ENCODE peak calls at places on chromosomes 16 and 17, in seven cellular contexts. One of them, this sample, is unnamed.

GRCh38 chr17:30476726-30477082 is 504 bp upstream of the GOSR1 start:
- DNase-seq in neural progenitor cell: peak; percentile 31
- DNase-seq in left ventricle myocardium inferior: no peak
- DNase-seq in thoracic aorta: no peak
- DNase-seq in left lung: no peak
- DNase-seq in tibial artery: no peak
- DNase-seq in Peyer's patch: no peak
- DNase-seq in this sample: no peak

GRCh38 chr17:39139137-39139516 is 12.3 kb downstream of the PLXDC1 start:
- DNase-seq in left ventricle myocardium inferior: no peak
- DNase-seq in tibial artery: no peak
- DNase-seq in left lung: no peak
- DNase-seq in neural progenitor cell: no peak
- DNase-seq in thoracic aorta: no peak
- DNase-seq in Peyer's patch: no peak
- DNase-seq in this sample: no peak

GRCh38 chr17:41116292-41116691 is 1.9 kb downstream of the KRTAP4-11 start:
- DNase-seq in thoracic aorta: no peak
- DNase-seq in Peyer's patch: no peak
- DNase-seq in left ventricle myocardium inferior: no peak
- DNase-seq in tibial artery: no peak
- DNase-seq in neural progenitor cell: no peak
- DNase-seq in left lung: no peak
- DNase-seq in this sample: no peak

GRCh38 chr17:48459070-48459469 is 29.1 kb upstream of the SKAP1 start:
- DNase-seq in left ventricle myocardium inferior: no peak
- DNase-seq in thoracic aorta: no peak
- DNase-seq in neural progenitor cell: no peak
- DNase-seq in tibial artery: no peak
- DNase-seq in left lung: no peak
- DNase-seq in Peyer's patch: no peak
- DNase-seq in this sample: no peak

GRCh38 chr17:32929288-32929574 is 1.3 kb downstream of the TMEM98 start:
- DNase-seq in thoracic aorta: no peak
- DNase-seq in left lung: no peak
- DNase-seq in tibial artery: no peak
- DNase-seq in neural progenitor cell: peak; percentile 72
- DNase-seq in left ventricle myocardium inferior: no peak
- DNase-seq in Peyer's patch: no peak
- DNase-seq in this sample: no peak

GRCh38 chr17:75289122-75289831 is at the start of gene SLC25A19:
- DNase-seq in left ventricle myocardium inferior: peak; percentile 98
- DNase-seq in tibial artery: peak; percentile 99
- DNase-seq in Peyer's patch: peak; percentile 99
- DNase-seq in left lung: peak; percentile 98
- DNase-seq in neural progenitor cell: peak; percentile 99
- DNase-seq in thoracic aorta: peak; percentile 94
- DNase-seq in this sample: peak; percentile 98

GRCh38 chr17:72104164-72104862 is 16.5 kb upstream of the SOX9 start:
- DNase-seq in left ventricle myocardium inferior: peak; percentile 37
- DNase-seq in left lung: no peak
- DNase-seq in neural progenitor cell: no peak
- DNase-seq in Peyer's patch: no peak
- DNase-seq in thoracic aorta: no peak
- DNase-seq in tibial artery: no peak
- DNase-seq in this sample: peak; percentile 27

GRCh38 chr17:27660436-27660835 is 29.4 kb downstream of the LGALS9 start:
- DNase-seq in left lung: no peak
- DNase-seq in left ventricle myocardium inferior: no peak
- DNase-seq in neural progenitor cell: no peak
- DNase-seq in tibial artery: no peak
- DNase-seq in Peyer's patch: no peak
- DNase-seq in thoracic aorta: no peak
- DNase-seq in this sample: no peak

GRCh38 chr16:84807776-84808175 is 12.0 kb upstream of the CRISPLD2 start:
- DNase-seq in tibial artery: no peak
- DNase-seq in neural progenitor cell: no peak
- DNase-seq in left ventricle myocardium inferior: no peak
- DNase-seq in thoracic aorta: no peak
- DNase-seq in left lung: no peak
- DNase-seq in Peyer's patch: no peak
- DNase-seq in this sample: no peak

GRCh38 chr16:69890891-69891282 is 60.2 kb upstream of the CLEC18A start:
- DNase-seq in tibial artery: no peak
- DNase-seq in left ventricle myocardium inferior: no peak
- DNase-seq in thoracic aorta: no peak
- DNase-seq in neural progenitor cell: no peak
- DNase-seq in left lung: no peak
- DNase-seq in Peyer's patch: no peak
- DNase-seq in this sample: no peak

GRCh38 chr17:33680479-33680878 is 387.4 kb upstream of the ASIC2 start:
- DNase-seq in tibial artery: no peak
- DNase-seq in left ventricle myocardium inferior: no peak
- DNase-seq in Peyer's patch: no peak
- DNase-seq in neural progenitor cell: no peak
- DNase-seq in left lung: no peak
- DNase-seq in thoracic aorta: no peak
- DNase-seq in this sample: peak; percentile 5

GRCh38 chr17:17167356-17167755 is 38.8 kb downstream of the PLD6 start:
- DNase-seq in Peyer's patch: no peak
- DNase-seq in neural progenitor cell: no peak
- DNase-seq in tibial artery: no peak
- DNase-seq in thoracic aorta: no peak
- DNase-seq in left lung: peak; percentile 43
- DNase-seq in left ventricle myocardium inferior: no peak
- DNase-seq in this sample: no peak

GRCh38 chr16:1981398-1981836 is at the start of gene NOXO1:
- DNase-seq in left lung: no peak
- DNase-seq in Peyer's patch: no peak
- DNase-seq in tibial artery: no peak
- DNase-seq in thoracic aorta: no peak
- DNase-seq in left ventricle myocardium inferior: no peak
- DNase-seq in neural progenitor cell: no peak
- DNase-seq in this sample: no peak

GRCh38 chr17:47810901-47811635 is 10.5 kb downstream of the OSBPL7 start:
- DNase-seq in tibial artery: peak; percentile 25
- DNase-seq in Peyer's patch: peak; percentile 45
- DNase-seq in left lung: no peak
- DNase-seq in neural progenitor cell: no peak
- DNase-seq in thoracic aorta: no peak
- DNase-seq in left ventricle myocardium inferior: no peak
- DNase-seq in this sample: no peak

GRCh38 chr16:82675300-82675699 is 48.5 kb downstream of the CDH13 start:
- DNase-seq in thoracic aorta: no peak
- DNase-seq in left lung: no peak
- DNase-seq in tibial artery: no peak
- DNase-seq in Peyer's patch: no peak
- DNase-seq in neural progenitor cell: no peak
- DNase-seq in left ventricle myocardium inferior: no peak
- DNase-seq in this sample: no peak

GRCh38 chr16:80466024-80466986 is 74.5 kb upstream of the DYNLRB2 start:
- DNase-seq in left ventricle myocardium inferior: peak; percentile 38
- DNase-seq in thoracic aorta: no peak
- DNase-seq in left lung: peak; percentile 81
- DNase-seq in tibial artery: peak; percentile 61
- DNase-seq in Peyer's patch: peak; percentile 86
- DNase-seq in neural progenitor cell: peak; percentile 93
- DNase-seq in this sample: peak; percentile 41

GRCh38 chr17:2871720-2872119 is 75.5 kb downstream of the RAP1GAP2 start:
- DNase-seq in tibial artery: no peak
- DNase-seq in Peyer's patch: no peak
- DNase-seq in thoracic aorta: no peak
- DNase-seq in left lung: no peak
- DNase-seq in left ventricle myocardium inferior: no peak
- DNase-seq in neural progenitor cell: no peak
- DNase-seq in this sample: no peak

GRCh38 chr17:32634167-32634566 is 147.4 kb downstream of the CDK5R1 start:
- DNase-seq in thoracic aorta: no peak
- DNase-seq in left lung: no peak
- DNase-seq in Peyer's patch: no peak
- DNase-seq in neural progenitor cell: no peak
- DNase-seq in left ventricle myocardium inferior: no peak
- DNase-seq in tibial artery: no peak
- DNase-seq in this sample: no peak

GRCh38 chr16:88971371-88972097 is 5.5 kb downstream of the CBFA2T3 start:
- DNase-seq in left lung: peak; percentile 87
- DNase-seq in left ventricle myocardium inferior: peak; percentile 32
- DNase-seq in Peyer's patch: peak; percentile 80
- DNase-seq in neural progenitor cell: no peak
- DNase-seq in thoracic aorta: no peak
- DNase-seq in tibial artery: no peak
- DNase-seq in this sample: peak; percentile 35

GRCh38 chr17:62098623-62099231 is 33.6 kb upstream of the MED13 start:
- DNase-seq in neural progenitor cell: no peak
- DNase-seq in left lung: no peak
- DNase-seq in thoracic aorta: no peak
- DNase-seq in left ventricle myocardium inferior: no peak
- DNase-seq in tibial artery: no peak
- DNase-seq in Peyer's patch: peak; percentile 61
- DNase-seq in this sample: no peak

GRCh38 chr17:1834378-1835149 is 4.8 kb downstream of the RPA1 start:
- DNase-seq in left lung: no peak
- DNase-seq in Peyer's patch: no peak
- DNase-seq in neural progenitor cell: no peak
- DNase-seq in left ventricle myocardium inferior: no peak
- DNase-seq in tibial artery: no peak
- DNase-seq in thoracic aorta: no peak
- DNase-seq in this sample: no peak

GRCh38 chr16:84633622-84634021 is 14.7 kb upstream of the KLHL36 start:
- DNase-seq in Peyer's patch: peak; percentile 64
- DNase-seq in left ventricle myocardium inferior: peak; percentile 88
- DNase-seq in tibial artery: peak; percentile 97
- DNase-seq in neural progenitor cell: no peak
- DNase-seq in thoracic aorta: no peak
- DNase-seq in left lung: no peak
- DNase-seq in this sample: peak; percentile 88

GRCh38 chr16:27237229-27238015 is 31.1 kb downstream of the NSMCE1 start:
- DNase-seq in neural progenitor cell: peak; percentile 18
- DNase-seq in left ventricle myocardium inferior: no peak
- DNase-seq in thoracic aorta: no peak
- DNase-seq in left lung: no peak
- DNase-seq in tibial artery: peak; percentile 62
- DNase-seq in Peyer's patch: peak; percentile 79
- DNase-seq in this sample: no peak

GRCh38 chr16:72787519-72788268 is 260.2 kb downstream of the ZFHX3 start:
- DNase-seq in tibial artery: peak; percentile 92
- DNase-seq in left lung: peak; percentile 92
- DNase-seq in Peyer's patch: peak; percentile 84
- DNase-seq in thoracic aorta: peak; percentile 40
- DNase-seq in left ventricle myocardium inferior: peak; percentile 49
- DNase-seq in neural progenitor cell: peak; percentile 75
- DNase-seq in this sample: peak; percentile 35
- TF ChIP-seq CTCF in tibial artery: no peak
- TF ChIP-seq CTCF in left lung: no peak
- TF ChIP-seq CTCF in Peyer's patch: no peak
- TF ChIP-seq CTCF in thoracic aorta: no peak
- TF ChIP-seq CTCF in left ventricle myocardium inferior: no peak
- TF ChIP-seq CTCF in neural progenitor cell: no peak
- TF ChIP-seq CTCF in this sample: no peak

DNA sequence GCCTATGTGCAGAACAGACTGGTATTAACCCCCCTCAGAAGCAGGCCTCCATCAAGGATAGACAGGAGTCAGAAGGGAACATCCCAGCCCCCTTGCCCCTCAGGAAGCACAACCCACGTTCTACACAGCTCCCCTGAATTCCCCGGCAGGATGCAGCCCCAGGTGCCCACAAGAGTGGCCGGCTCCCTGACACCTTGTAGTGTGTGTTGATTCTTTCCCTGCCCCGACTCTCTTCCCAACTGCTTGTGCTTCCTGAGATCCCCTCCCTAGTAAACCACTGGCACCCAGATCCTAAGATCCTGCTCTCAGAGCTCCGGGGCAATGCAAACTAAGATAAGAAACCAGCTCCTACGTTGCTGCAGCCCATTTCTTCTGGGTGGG is 34.8 kb upstream of the LITAF start:
- DNase-seq in tibial artery: no peak
- DNase-seq in left ventricle myocardium inferior: no peak
- DNase-seq in thoracic aorta: no peak
- DNase-seq in Peyer's patch: no peak
- DNase-seq in neural progenitor cell: no peak
- DNase-seq in left lung: no peak
- DNase-seq in this sample: no peak
- H3K4me1 ChIP-seq in tibial artery: peaks cover 13% of the 10 kb centered on the region
- H3K4me1 ChIP-seq in left ventricle myocardium inferior: peaks cover 3% of the 10 kb centered on the region
- H3K4me1 ChIP-seq in thoracic aorta: peaks cover 12% of the 10 kb centered on the region
- H3K4me1 ChIP-seq in Peyer's patch: no peaks in the 10 kb centered on the region
- H3K4me1 ChIP-seq in neural progenitor cell: no peaks in the 10 kb centered on the region
- H3K4me1 ChIP-seq in left lung: peaks cover 10% of the 10 kb centered on the region
- H3K4me1 ChIP-seq in this sample: peaks cover 75% of the 10 kb centered on the region

DNA sequence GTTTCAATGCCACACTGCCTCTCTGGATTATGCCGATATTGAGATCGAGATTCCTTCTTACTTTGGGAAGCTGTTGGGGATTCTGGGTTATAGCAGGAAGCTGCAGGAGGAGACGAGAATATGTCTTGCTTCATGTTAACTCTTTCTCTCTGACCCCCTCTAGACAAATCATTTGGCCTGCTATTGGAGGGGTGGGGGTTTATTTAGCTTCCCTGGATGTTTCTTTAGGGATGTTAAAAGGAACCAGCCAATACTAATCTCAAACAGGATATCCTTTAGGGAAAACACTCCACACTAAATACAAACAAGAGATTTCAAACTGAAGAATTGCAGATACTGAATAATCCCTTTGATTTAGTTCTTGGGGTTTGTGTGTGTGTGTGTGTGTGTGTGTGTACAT is 102.6 kb downstream of the TMEM100 start:
- DNase-seq in thoracic aorta: no peak
- DNase-seq in left ventricle myocardium inferior: no peak
- DNase-seq in neural progenitor cell: no peak
- DNase-seq in tibial artery: no peak
- DNase-seq in Peyer's patch: no peak
- DNase-seq in left lung: no peak
- DNase-seq in this sample: no peak
- TF ChIP-seq CTCF in thoracic aorta: no peak
- TF ChIP-seq CTCF in left ventricle myocardium inferior: no peak
- TF ChIP-seq CTCF in neural progenitor cell: no peak
- TF ChIP-seq CTCF in tibial artery: no peak
- TF ChIP-seq CTCF in Peyer's patch: no peak
- TF ChIP-seq CTCF in left lung: no peak
- TF ChIP-seq CTCF in this sample: no peak

DNA sequence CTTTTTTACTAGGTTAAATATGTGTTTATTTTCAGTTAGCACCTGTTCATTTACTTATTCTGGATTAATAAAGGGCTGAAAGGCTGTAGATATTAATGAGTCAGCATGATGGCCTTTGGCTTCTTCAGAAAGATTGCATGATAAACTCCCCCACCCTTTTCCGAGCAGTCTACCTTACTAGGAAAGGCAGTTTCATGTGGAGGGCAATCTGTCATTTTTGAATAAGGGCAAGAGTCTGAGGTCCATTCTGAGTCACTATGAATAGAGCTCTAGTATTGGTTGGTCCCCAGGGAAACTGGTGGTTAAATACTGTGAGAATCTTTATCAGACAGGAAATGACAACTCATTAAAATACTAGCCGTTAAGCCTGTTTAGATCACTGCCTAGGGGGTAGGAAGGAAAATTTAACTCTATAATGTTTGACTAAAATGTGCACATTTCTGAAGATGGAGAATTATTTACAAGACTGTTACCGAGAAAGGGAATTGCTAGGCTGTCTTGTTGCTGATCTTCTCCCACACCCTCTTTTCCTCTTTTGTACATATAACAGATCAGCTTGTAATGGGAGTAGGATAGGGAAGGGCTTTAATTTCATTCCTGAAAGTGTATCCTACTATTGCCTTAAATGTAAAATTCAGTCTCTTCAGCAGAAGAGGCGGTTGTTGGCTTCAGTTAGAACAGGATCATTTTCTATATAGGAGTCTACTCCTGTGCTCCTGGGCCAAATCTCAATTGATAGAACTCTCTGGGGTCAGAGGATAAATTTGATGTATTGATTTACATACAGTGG is 63.3 kb downstream of the TUBD1 start:
- DNase-seq in tibial artery: no peak
- DNase-seq in neural progenitor cell: no peak
- DNase-seq in Peyer's patch: peak; percentile 66
- DNase-seq in left ventricle myocardium inferior: no peak
- DNase-seq in thoracic aorta: no peak
- DNase-seq in left lung: no peak
- DNase-seq in this sample: peak; percentile 54
- H3K4me1 ChIP-seq in tibial artery: peaks cover 37% of the 10 kb centered on the region
- H3K4me1 ChIP-seq in neural progenitor cell: peaks cover 4% of the 10 kb centered on the region
- H3K4me1 ChIP-seq in Peyer's patch: no peaks in the 10 kb centered on the region
- H3K4me1 ChIP-seq in left ventricle myocardium inferior: peaks cover 43% of the 10 kb centered on the region
- H3K4me1 ChIP-seq in thoracic aorta: peaks cover 79% of the 10 kb centered on the region
- H3K4me1 ChIP-seq in left lung: peaks cover 27% of the 10 kb centered on the region
- H3K4me1 ChIP-seq in this sample: peaks cover 18% of the 10 kb centered on the region

This sample was measured in heart right ventricle.